ENCODE peak calls at places on chromosomes 2 and 18, in nine cellular contexts. J is PC-3, E is stomach, G is GM12878, C is heart right ventricle, V is pancreas, R is SJSA1, W is aorta, F is cardiac muscle cell. O is an unnamed sample.
A peak's percentile ranks its signal among the peaks of the same experiment; 100 is the strongest.

GRCh38 chr2:88016086-88016947 is at the start of gene RNU2-63P:
- DNase-seq in V (peak; percentile 85), E (peak; percentile 80), W (peak; percentile 81), J (peak; percentile 92), F (peak; percentile 86), C (peak; percentile 66), G (peak; percentile 65), R (peak; percentile 76), O (peak; percentile 90)

GRCh38 chr2:95024306-95024880 is 1.1 kb upstream of the MAL start:
- DNase-seq in R (no peak), C (no peak), G (no peak), E (no peak), W (no peak), F (no peak), V (no peak), J (no peak), O (no peak)

GRCh38 chr2:18856766-18857165 is 267.4 kb upstream of the NT5C1B start:
- DNase-seq in W (no peak), R (no peak), C (no peak), E (no peak), J (no peak), F (no peak), G (no peak), V (no peak), O (no peak)

GRCh38 chr2:64613276-64613675 is 40.4 kb downstream of the SERTAD2 start:
- DNase-seq in J (no peak), W (no peak), R (no peak), V (no peak), C (no peak), E (no peak), F (no peak), G (no peak), O (no peak)

GRCh38 chr2:15050483-15050882 is 418.0 kb downstream of the LRATD1 start:
- DNase-seq in V (no peak), W (no peak), E (no peak), G (no peak), R (no peak), F (no peak), J (peak; percentile 72), C (no peak), O (no peak)

GRCh38 chr2:27752551-27753237 is 18.8 kb upstream of the MRPL33 start:
- DNase-seq in W (no peak), V (peak; percentile 54), C (no peak), F (peak; percentile 17), J (peak; percentile 49), E (peak; percentile 76), R (no peak), G (no peak), O (peak; percentile 63)

GRCh38 chr2:216606551-216607527 is 26.4 kb upstream of the IGFBP2 start:
- DNase-seq in V (no peak), G (peak; percentile 54), F (peak; percentile 49), W (no peak), E (no peak), J (no peak), C (no peak), R (no peak), O (no peak)

GRCh38 chr18:57624988-57625387 is 3.4 kb upstream of the NARS1 start:
- DNase-seq in F (no peak), J (peak; percentile 21), W (no peak), R (no peak), V (no peak), E (no peak), G (no peak), C (no peak), O (no peak)

GRCh38 chr2:181563101-181563692 is 93.7 kb downstream of the CERKL start:
- DNase-seq in V (no peak), E (no peak), C (no peak), J (no peak), R (no peak), G (no peak), W (no peak), F (no peak), O (no peak)

GRCh38 chr18:63677490-63678225 is 16.0 kb upstream of the SERPINB3 start:
- DNase-seq in V (no peak), W (no peak), G (no peak), C (no peak), E (no peak), R (no peak), J (peak; percentile 50), F (no peak), O (no peak)

GRCh38 chr2:47026738-47027531 is 111.3 kb upstream of the MCFD2 start:
- DNase-seq in G (no peak), E (no peak), R (no peak), V (no peak), J (no peak), F (no peak), C (peak; percentile 44), W (no peak), O (no peak)

GRCh38 chr2:160325413-160325812 is 125.3 kb upstream of the ITGB6 start:
- DNase-seq in R (peak; percentile 33), W (no peak), F (no peak), E (no peak), V (no peak), G (no peak), C (no peak), J (no peak), O (no peak)
- H3K4me1 ChIP-seq in R (peaks cover 52% of the 10 kb centered on the region), W (peaks cover 11% of the 10 kb centered on the region), F (peaks cover 58% of the 10 kb centered on the region), E (peaks cover 89% of the 10 kb centered on the region), V (no peaks in the 10 kb centered on the region), G (no peaks in the 10 kb centered on the region), C (peaks cover 81% of the 10 kb centered on the region), J (peaks cover 6% of the 10 kb centered on the region), O (no peaks in the 10 kb centered on the region)

GRCh38 chr2:96537734-96538486 is 1.4 kb downstream of the ARID5A start:
- DNase-seq in F (no peak), V (no peak), R (no peak), C (no peak), E (no peak), G (no peak), J (no peak), W (no peak), O (no peak)

GRCh38 chr2:96539215-96539920 is 2.8 kb downstream of the ARID5A start:
- DNase-seq in E (no peak), R (no peak), V (no peak), C (no peak), J (no peak), F (no peak), G (no peak), W (peak; percentile 46), O (peak; percentile 46)

GRCh38 chr2:96540136-96540535 is 3.6 kb downstream of the ARID5A start:
- DNase-seq in V (no peak), E (no peak), C (no peak), G (no peak), R (no peak), W (no peak), J (peak; percentile 90), F (no peak), O (no peak)

GRCh38 chr2:96537066-96537733 is 648 bp downstream of the ARID5A start:
- DNase-seq in V (no peak), W (peak; percentile 90), E (peak; percentile 79), G (peak; percentile 66), J (peak; percentile 41), R (peak; percentile 56), C (peak; percentile 78), F (peak; percentile 56), O (peak; percentile 94)

DNA sequence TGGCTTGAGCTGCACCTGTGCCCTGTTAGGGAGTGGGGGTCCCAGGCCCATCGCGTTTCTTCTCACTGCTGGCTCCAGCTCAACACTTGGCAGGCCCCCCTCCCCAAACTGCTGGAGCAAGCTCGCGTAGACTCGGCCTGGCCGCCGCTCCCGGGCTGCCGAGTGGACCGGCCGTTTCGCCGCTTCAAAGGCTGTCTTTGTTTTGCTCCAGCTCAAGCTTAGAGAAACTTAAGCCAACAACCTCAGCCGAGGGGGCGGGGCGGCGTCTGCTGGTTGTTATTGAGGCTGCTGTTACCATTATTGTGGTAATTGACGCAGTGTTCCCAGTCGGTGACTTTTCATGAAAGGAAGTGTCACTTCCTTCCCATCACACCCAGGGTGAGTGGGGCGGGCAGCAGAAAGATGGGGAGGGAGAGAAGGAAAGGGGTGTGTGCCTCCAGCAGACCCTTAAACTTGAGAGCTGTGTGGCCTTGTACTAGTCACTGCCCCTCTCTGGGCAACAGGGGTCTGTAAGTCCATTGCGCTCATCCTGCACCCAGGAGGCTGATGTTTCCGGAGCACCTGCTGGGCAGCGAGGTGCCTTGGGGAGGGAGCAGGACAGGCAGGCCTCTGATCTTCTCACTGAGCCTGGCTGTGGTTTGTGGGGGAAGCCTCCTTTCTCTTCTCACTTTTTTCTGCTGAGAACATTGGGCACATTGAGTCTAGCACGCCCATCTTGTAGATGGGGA is 2.1 kb downstream of the ARID5A start:
- DNase-seq in W (peak; percentile 93), J (no peak), C (peak; percentile 82), R (no peak), V (no peak), G (peak; percentile 31), F (peak; percentile 40), E (peak; percentile 77), O (peak; percentile 98)
- H3K4me1 ChIP-seq in W (no peaks in the 10 kb centered on the region), J (peaks cover 25% of the 10 kb centered on the region), C (peaks cover 73% of the 10 kb centered on the region), R (peaks cover 22% of the 10 kb centered on the region), V (no peaks in the 10 kb centered on the region), G (peaks cover 24% of the 10 kb centered on the region), F (peaks cover 17% of the 10 kb centered on the region), E (peaks cover 92% of the 10 kb centered on the region), O (peaks cover 4% of the 10 kb centered on the region)

GRCh38 chr2:120804446-120804845 is 68.8 kb downstream of the GLI2 start:
- DNase-seq in G (no peak), C (no peak), R (no peak), W (no peak), E (no peak), F (no peak), J (no peak), V (no peak), O (no peak)

GRCh38 chr2:120805590-120805989 is 69.9 kb downstream of the GLI2 start:
- DNase-seq in E (no peak), F (no peak), V (no peak), C (no peak), W (no peak), G (no peak), R (no peak), J (no peak), O (no peak)

GRCh38 chr2:120803085-120803484 is 67.4 kb downstream of the GLI2 start:
- DNase-seq in F (no peak), G (no peak), E (no peak), C (no peak), V (no peak), W (no peak), R (no peak), J (no peak), O (no peak)

GRCh38 chr2:120803764-120804335 is 68.2 kb downstream of the GLI2 start:
- DNase-seq in W (no peak), E (no peak), F (peak; percentile 31), R (no peak), C (no peak), G (no peak), J (peak; percentile 73), V (no peak), O (no peak)

DNA sequence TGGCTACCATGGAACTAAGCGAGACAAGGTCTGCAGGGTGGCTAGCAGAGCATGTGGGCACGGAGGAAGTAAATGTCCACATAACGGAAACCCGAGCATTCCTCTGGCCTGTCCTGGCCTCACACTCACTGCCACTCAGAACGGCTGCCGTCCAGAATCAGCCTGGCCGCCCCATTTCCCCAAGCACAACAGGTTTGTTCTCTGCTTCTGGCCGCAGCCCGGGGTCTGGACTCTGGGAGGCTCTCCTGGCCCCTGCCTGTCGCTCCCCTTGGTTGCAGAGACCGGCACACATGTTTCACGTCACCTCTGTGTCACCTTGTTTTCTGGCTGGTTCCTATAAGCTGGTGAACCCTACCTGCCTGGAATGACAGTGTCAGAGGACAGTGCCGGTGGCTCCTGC is 69.3 kb downstream of the GLI2 start:
- DNase-seq in E (no peak), J (no peak), V (no peak), C (no peak), W (no peak), G (no peak), R (no peak), F (no peak), O (no peak)
- H3K4me1 ChIP-seq in E (peaks cover 39% of the 10 kb centered on the region), J (peaks cover 16% of the 10 kb centered on the region), V (no peaks in the 10 kb centered on the region), C (peaks cover 13% of the 10 kb centered on the region), W (peaks cover 4% of the 10 kb centered on the region), G (peaks cover 3% of the 10 kb centered on the region), R (peaks cover 9% of the 10 kb centered on the region), F (peaks cover 18% of the 10 kb centered on the region), O (no peaks in the 10 kb centered on the region)

GRCh38 chr2:25335971-25336370 is 5.8 kb downstream of the DNMT3A start:
- DNase-seq in G (no peak), W (no peak), V (no peak), J (no peak), C (no peak), F (no peak), R (no peak), E (no peak), O (no peak)
- H3K4me1 ChIP-seq in G (peaks cover 25% of the 10 kb centered on the region), W (no peaks in the 10 kb centered on the region), V (peaks cover 6% of the 10 kb centered on the region), J (no peaks in the 10 kb centered on the region), C (peaks cover 96% of the 10 kb centered on the region), F (peaks cover 12% of the 10 kb centered on the region), R (no peaks in the 10 kb centered on the region), E (peaks cover 93% of the 10 kb centered on the region), O (peaks cover 35% of the 10 kb centered on the region)

O was measured in Peyer's patch.